ENCODE peak calls at places on chromosome 5, in four cellular contexts. M is HCT116, X is hepatocyte, U is astrocyte. H is an unnamed sample.

GRCh38 chr5:167814828-167815227 is 476.6 kb upstream of the WWC1 start:
- DNase-seq in U (peak; percentile 100), M (no peak), X (no peak), H (no peak)

GRCh38 chr5:142869883-142870282 is 99.7 kb downstream of the ARHGAP26 start:
- DNase-seq in U (no peak), M (no peak), X (no peak), H (no peak)

GRCh38 chr5:17289681-17290619 is 72.5 kb downstream of the BASP1 start:
- DNase-seq in X (peak; percentile 26), M (no peak), U (peak; percentile 73), H (no peak)

GRCh38 chr5:27702339-27702820 is 664.0 kb upstream of the CDH9 start:
- DNase-seq in U (peak; percentile 81), M (no peak), X (peak; percentile 10), H (no peak)

GRCh38 chr5:159582756-159583523 is 252.7 kb upstream of the IL12B start:
- DNase-seq in M (peak; percentile 61), X (no peak), U (peak; percentile 60), H (no peak)

GRCh38 chr5:61949054-61949679 is 356.8 kb upstream of the KIF2A start:
- DNase-seq in M (no peak), U (no peak), X (no peak), H (no peak)

GRCh38 chr5:31630931-31631330 is 8.0 kb upstream of the PDZD2 start:
- DNase-seq in X (no peak), M (no peak), U (no peak), H (no peak)

GRCh38 chr5:54959673-54960418 is 25.5 kb downstream of the ESM1 start:
- DNase-seq in U (no peak), M (peak; percentile 4), X (no peak), H (peak; percentile 85)

GRCh38 chr5:121503111-121503840 is 348.4 kb upstream of the FTMT start:
- DNase-seq in M (peak; percentile 41), U (no peak), X (peak; percentile 65), H (peak; percentile 49)

GRCh38 chr5:132525299-132525724 is 18.0 kb downstream of the IL5 start:
- DNase-seq in M (no peak), U (no peak), X (no peak), H (peak; percentile 5)

GRCh38 chr5:54704341-54704740 is 186.8 kb downstream of the SNX18 start:
- DNase-seq in X (no peak), M (no peak), U (no peak), H (no peak)

DNA sequence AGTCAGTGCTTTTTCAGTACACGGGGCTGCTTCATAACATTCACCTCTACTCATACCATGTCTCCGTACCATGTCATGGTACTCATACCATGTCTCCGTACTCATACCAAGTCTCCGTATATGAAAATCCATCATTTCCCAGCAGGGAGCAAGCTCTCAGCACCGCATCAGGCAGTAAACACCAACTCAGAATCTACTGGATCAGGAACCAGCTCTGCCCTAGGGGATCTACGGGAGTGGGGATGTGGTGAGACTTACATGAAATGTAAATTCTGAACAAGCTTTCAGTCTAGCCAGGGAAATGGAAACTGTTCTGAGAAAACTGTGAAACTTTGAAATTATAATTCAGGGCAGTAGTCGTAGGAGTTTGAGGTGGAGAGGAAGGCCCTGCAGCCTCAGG is 27.1 kb downstream of the ACTBL2 start:
- DNase-seq in X (no peak), U (no peak), M (no peak), H (no peak)
- H2AFZ ChIP-seq in X (peak overlapping the region; percentile 18), U (no peak overlapping the region), M (no peak overlapping the region), H (no peak overlapping the region)

GRCh38 chr5:169299651-169300467 is 1.1 kb downstream of the SLIT3 start:
- DNase-seq in U (peak; percentile 24), M (no peak), X (peak; percentile 45), H (no peak)
- H2AFZ ChIP-seq in U (peak overlapping the region; percentile 73), M (no peak overlapping the region), X (peak overlapping the region; percentile 2), H (no peak overlapping the region)

GRCh38 chr5:35771839-35772238 is 84.9 kb upstream of the IL7R start:
- DNase-seq in U (no peak), X (no peak), M (no peak), H (no peak)
- H2AFZ ChIP-seq in U (no peak overlapping the region), X (no peak overlapping the region), M (no peak overlapping the region), H (no peak overlapping the region)

DNA sequence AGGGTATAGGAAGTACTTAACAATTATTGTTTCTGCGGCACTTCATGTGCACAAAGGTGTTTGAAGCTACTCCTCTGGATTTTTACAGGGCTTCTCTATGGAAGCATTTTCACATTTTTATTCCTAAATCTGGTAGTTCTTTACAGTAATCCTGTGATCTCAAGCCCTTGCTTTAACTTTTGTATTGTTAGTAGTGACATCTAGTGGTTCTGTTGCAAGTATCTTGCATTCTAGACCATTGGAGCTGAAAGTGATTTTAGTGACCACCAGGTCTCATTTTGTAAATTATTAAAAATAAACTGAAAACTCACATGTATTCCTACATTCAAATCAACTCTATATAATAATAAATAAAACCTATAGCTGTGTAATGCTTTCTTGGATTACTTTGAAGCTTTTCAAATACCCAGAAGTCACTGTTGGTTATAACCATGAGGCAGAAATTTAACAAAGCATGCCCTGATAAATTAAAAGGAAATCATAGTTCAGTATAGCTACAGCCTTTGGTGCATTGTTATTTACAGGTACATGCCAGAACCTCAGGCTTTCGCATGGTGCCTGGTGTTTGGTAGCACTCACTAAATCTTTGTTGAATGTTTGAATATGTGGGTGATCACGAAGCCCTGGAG is 18.9 kb downstream of the RPS23 start:
- DNase-seq in M (peak; percentile 18), X (peak; percentile 13), U (peak; percentile 23), H (peak; percentile 67)
- H2AFZ ChIP-seq in M (no peak overlapping the region), X (no peak overlapping the region), U (no peak overlapping the region), H (no peak overlapping the region)